ENCODE peak calls at places on chromosomes 12 and 14, in five cellular contexts. One of them, this sample, is unnamed.

GRCh38 chr14:67151082-67151666 is 38.1 kb upstream of the GARIN2 start:
- DNase-seq in SK-N-SH: no peak
- DNase-seq in GM23248: peak
- DNase-seq in HCT116: no peak
- DNase-seq in DND-41: no peak
- DNase-seq in this sample: peak

GRCh38 chr12:91964501-91964900 is 181.1 kb downstream of the BTG1 start:
- DNase-seq in SK-N-SH: no peak
- DNase-seq in GM23248: no peak
- DNase-seq in HCT116: no peak
- DNase-seq in DND-41: no peak
- DNase-seq in this sample: no peak

GRCh38 chr14:105919458-105920150 is 393.2 kb downstream of the TMEM121 start:
- DNase-seq in SK-N-SH: no peak
- DNase-seq in GM23248: no peak
- DNase-seq in HCT116: no peak
- DNase-seq in DND-41: no peak
- DNase-seq in this sample: no peak

GRCh38 chr12:92210062-92210461 is 64.4 kb upstream of the BTG1 start:
- DNase-seq in SK-N-SH: no peak
- DNase-seq in GM23248: no peak
- DNase-seq in HCT116: no peak
- DNase-seq in DND-41: peak
- DNase-seq in this sample: no peak

GRCh38 chr12:75856228-75856627 is 175.3 kb downstream of the PHLDA1 start:
- DNase-seq in SK-N-SH: no peak
- DNase-seq in GM23248: no peak
- DNase-seq in HCT116: no peak
- DNase-seq in DND-41: no peak
- DNase-seq in this sample: no peak

GRCh38 chr14:70171719-70172118 is 17.0 kb downstream of the SLC8A3 start:
- DNase-seq in SK-N-SH: no peak
- DNase-seq in GM23248: no peak
- DNase-seq in HCT116: no peak
- DNase-seq in DND-41: no peak
- DNase-seq in this sample: no peak

GRCh38 chr14:100830681-100831080 is 4.8 kb downstream of the MEG3 start:
- DNase-seq in SK-N-SH: no peak
- DNase-seq in GM23248: no peak
- DNase-seq in HCT116: no peak
- DNase-seq in DND-41: no peak
- DNase-seq in this sample: no peak

GRCh38 chr14:24982472-24983155 is 67.3 kb downstream of the STXBP6 start:
- DNase-seq in SK-N-SH: no peak
- DNase-seq in GM23248: peak
- DNase-seq in HCT116: no peak
- DNase-seq in DND-41: no peak
- DNase-seq in this sample: peak

GRCh38 chr14:88321692-88322504 is 1.2 kb downstream of the KCNK10 start:
- DNase-seq in SK-N-SH: no peak
- DNase-seq in GM23248: no peak
- DNase-seq in HCT116: no peak
- DNase-seq in DND-41: no peak
- DNase-seq in this sample: no peak

GRCh38 chr12:176321-177181 is 37.4 kb downstream of the SLC6A12 start:
- DNase-seq in SK-N-SH: peak
- DNase-seq in GM23248: peak
- DNase-seq in HCT116: no peak
- DNase-seq in DND-41: no peak
- DNase-seq in this sample: peak

GRCh38 chr12:70796989-70797388 is 123.5 kb downstream of the PTPRR start:
- DNase-seq in SK-N-SH: no peak
- DNase-seq in GM23248: peak
- DNase-seq in HCT116: no peak
- DNase-seq in DND-41: no peak
- DNase-seq in this sample: no peak

GRCh38 chr14:95313707-95314106 is 6.0 kb downstream of the CLMN start:
- DNase-seq in SK-N-SH: no peak
- DNase-seq in GM23248: peak
- DNase-seq in HCT116: no peak
- DNase-seq in DND-41: no peak
- DNase-seq in this sample: peak

GRCh38 chr14:94458558-94459200 is 6.1 kb upstream of the SERPINA11 start:
- DNase-seq in SK-N-SH: no peak
- DNase-seq in GM23248: peak
- DNase-seq in HCT116: no peak
- DNase-seq in DND-41: no peak
- DNase-seq in this sample: no peak

GRCh38 chr14:23483216-23483854 is 13.8 kb downstream of the NGDN start:
- DNase-seq in SK-N-SH: peak
- DNase-seq in GM23248: peak
- DNase-seq in HCT116: no peak
- DNase-seq in DND-41: peak
- DNase-seq in this sample: peak

GRCh38 chr12:20368653-20369163 is 371 bp downstream of the PDE3A start:
- DNase-seq in SK-N-SH: peak
- DNase-seq in GM23248: peak
- DNase-seq in HCT116: no peak
- DNase-seq in DND-41: no peak
- DNase-seq in this sample: peak

GRCh38 chr12:127063339-127064090 is 1203.5 kb upstream of the TMEM132C start:
- DNase-seq in SK-N-SH: no peak
- DNase-seq in GM23248: no peak
- DNase-seq in HCT116: no peak
- DNase-seq in DND-41: no peak
- DNase-seq in this sample: no peak

GRCh38 chr12:123950476-123951169 is 22.0 kb downstream of the CCDC92 start:
- DNase-seq in SK-N-SH: no peak
- DNase-seq in GM23248: no peak
- DNase-seq in HCT116: no peak
- DNase-seq in DND-41: no peak
- DNase-seq in this sample: no peak

GRCh38 chr12:96230646-96231045 is 36.5 kb downstream of the ELK3 start:
- DNase-seq in SK-N-SH: no peak
- DNase-seq in GM23248: no peak
- DNase-seq in HCT116: no peak
- DNase-seq in DND-41: no peak
- DNase-seq in this sample: no peak

GRCh38 chr14:24329736-24330135 is 5.1 kb downstream of the ADCY4 start:
- DNase-seq in SK-N-SH: no peak
- DNase-seq in GM23248: peak
- DNase-seq in HCT116: no peak
- DNase-seq in DND-41: no peak
- DNase-seq in this sample: no peak

GRCh38 chr14:51018521-51018920 is 74.2 kb upstream of the PYGL start:
- DNase-seq in SK-N-SH: no peak
- DNase-seq in GM23248: peak
- DNase-seq in HCT116: no peak
- DNase-seq in DND-41: no peak
- DNase-seq in this sample: peak

GRCh38 chr12:71157601-71158233 is at the start of gene TSPAN8:
- DNase-seq in SK-N-SH: no peak
- DNase-seq in GM23248: no peak
- DNase-seq in HCT116: no peak
- DNase-seq in DND-41: no peak
- DNase-seq in this sample: no peak

GRCh38 chr14:39626589-39627576 is 194.7 kb upstream of the FBXO33 start:
- DNase-seq in SK-N-SH: no peak
- DNase-seq in GM23248: no peak
- DNase-seq in HCT116: no peak
- DNase-seq in DND-41: no peak
- DNase-seq in this sample: no peak

GRCh38 chr12:78698747-78699146 is 165.8 kb upstream of the SYT1 start:
- DNase-seq in SK-N-SH: no peak
- DNase-seq in GM23248: peak
- DNase-seq in HCT116: no peak
- DNase-seq in DND-41: no peak
- DNase-seq in this sample: peak

GRCh38 chr12:15644700-15645099 is 144.5 kb downstream of the EPS8 start:
- DNase-seq in SK-N-SH: no peak
- DNase-seq in GM23248: peak
- DNase-seq in HCT116: no peak
- DNase-seq in DND-41: no peak
- DNase-seq in this sample: peak

DNA sequence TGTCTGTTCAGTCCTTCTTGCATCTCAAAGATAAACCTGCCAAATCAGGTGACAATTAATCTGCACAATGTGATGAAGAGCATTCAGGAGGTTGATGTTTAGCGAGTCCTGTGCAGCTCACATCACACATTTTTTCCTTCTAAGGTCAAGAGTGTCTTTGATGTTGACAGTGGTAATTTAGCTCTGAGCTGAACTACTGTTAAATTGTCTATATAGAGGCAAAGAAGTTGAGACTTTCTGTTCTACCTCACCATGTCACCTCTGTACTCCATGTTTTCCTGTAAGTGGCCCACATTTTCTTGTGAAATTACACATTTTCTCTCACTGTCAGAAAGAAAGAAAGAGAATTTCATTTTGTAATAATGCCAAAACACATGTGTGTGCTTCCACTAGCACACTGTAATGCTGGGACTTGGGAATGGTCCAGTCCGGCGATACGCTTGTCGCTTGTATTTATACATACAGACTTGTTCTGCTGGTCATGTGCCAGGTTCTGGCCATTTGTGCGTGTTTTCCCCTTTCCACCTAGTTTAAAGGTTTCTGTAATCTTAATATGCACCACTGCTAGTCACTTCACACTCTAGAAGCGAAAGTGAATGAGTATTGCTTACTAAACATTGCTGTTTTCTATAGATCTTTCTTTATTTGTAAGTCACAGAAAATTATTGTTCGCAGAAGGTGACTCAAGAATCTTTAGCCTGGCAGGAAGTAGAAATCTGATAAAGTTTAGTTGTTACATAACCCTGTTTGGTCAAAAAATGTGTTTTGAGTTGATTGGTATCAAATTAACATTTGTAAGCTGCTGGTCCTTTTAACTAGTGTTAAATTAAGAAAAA is 328.9 kb downstream of the TMTC2 start:
- DNase-seq in SK-N-SH: no peak
- DNase-seq in GM23248: peak
- DNase-seq in HCT116: peak
- DNase-seq in DND-41: no peak
- DNase-seq in this sample: peak
- H3K9ac ChIP-seq in SK-N-SH: no peak
- H3K9ac ChIP-seq in GM23248: peak
- H3K9ac ChIP-seq in HCT116: no peak
- H3K9ac ChIP-seq in DND-41: no peak
- H3K9ac ChIP-seq in this sample: no peak

GRCh38 chr12:12792421-12792820 is 7.0 kb downstream of the APOLD1 start:
- DNase-seq in SK-N-SH: peak
- DNase-seq in GM23248: no peak
- DNase-seq in HCT116: no peak
- DNase-seq in DND-41: no peak
- DNase-seq in this sample: no peak

GRCh38 chr12:12796928-12797788 is 11.7 kb downstream of the APOLD1 start:
- DNase-seq in SK-N-SH: no peak
- DNase-seq in GM23248: no peak
- DNase-seq in HCT116: no peak
- DNase-seq in DND-41: no peak
- DNase-seq in this sample: no peak

GRCh38 chr12:12796171-12796570 is 10.7 kb downstream of the APOLD1 start:
- DNase-seq in SK-N-SH: no peak
- DNase-seq in GM23248: no peak
- DNase-seq in HCT116: no peak
- DNase-seq in DND-41: no peak
- DNase-seq in this sample: no peak

GRCh38 chr12:12791756-12792346 is 6.4 kb downstream of the APOLD1 start:
- DNase-seq in SK-N-SH: peak
- DNase-seq in GM23248: peak
- DNase-seq in HCT116: no peak
- DNase-seq in DND-41: no peak
- DNase-seq in this sample: no peak

GRCh38 chr12:12794686-12795085 is 9.2 kb downstream of the APOLD1 start:
- DNase-seq in SK-N-SH: no peak
- DNase-seq in GM23248: no peak
- DNase-seq in HCT116: no peak
- DNase-seq in DND-41: no peak
- DNase-seq in this sample: no peak
- H3K4me2 ChIP-seq in SK-N-SH: no peak
- H3K4me2 ChIP-seq in GM23248: no peak
- H3K4me2 ChIP-seq in HCT116: no peak
- H3K4me2 ChIP-seq in DND-41: no peak
- H3K4me2 ChIP-seq in this sample: no peak

GRCh38 chr12:106138646-106139421 is at the start of gene NUAK1:
- DNase-seq in SK-N-SH: peak
- DNase-seq in GM23248: peak
- DNase-seq in HCT116: no peak
- DNase-seq in DND-41: no peak
- DNase-seq in this sample: peak

GRCh38 chr12:106141003-106141402 is 2.2 kb upstream of the NUAK1 start:
- DNase-seq in SK-N-SH: no peak
- DNase-seq in GM23248: no peak
- DNase-seq in HCT116: no peak
- DNase-seq in DND-41: no peak
- DNase-seq in this sample: no peak

GRCh38 chr12:106138279-106138645 is 492 bp downstream of the NUAK1 start:
- DNase-seq in SK-N-SH: no peak
- DNase-seq in GM23248: peak
- DNase-seq in HCT116: no peak
- DNase-seq in DND-41: no peak
- DNase-seq in this sample: no peak

GRCh38 chr12:106140223-106140986 is 1.7 kb upstream of the NUAK1 start:
- DNase-seq in SK-N-SH: no peak
- DNase-seq in GM23248: no peak
- DNase-seq in HCT116: no peak
- DNase-seq in DND-41: no peak
- DNase-seq in this sample: no peak

DNA sequence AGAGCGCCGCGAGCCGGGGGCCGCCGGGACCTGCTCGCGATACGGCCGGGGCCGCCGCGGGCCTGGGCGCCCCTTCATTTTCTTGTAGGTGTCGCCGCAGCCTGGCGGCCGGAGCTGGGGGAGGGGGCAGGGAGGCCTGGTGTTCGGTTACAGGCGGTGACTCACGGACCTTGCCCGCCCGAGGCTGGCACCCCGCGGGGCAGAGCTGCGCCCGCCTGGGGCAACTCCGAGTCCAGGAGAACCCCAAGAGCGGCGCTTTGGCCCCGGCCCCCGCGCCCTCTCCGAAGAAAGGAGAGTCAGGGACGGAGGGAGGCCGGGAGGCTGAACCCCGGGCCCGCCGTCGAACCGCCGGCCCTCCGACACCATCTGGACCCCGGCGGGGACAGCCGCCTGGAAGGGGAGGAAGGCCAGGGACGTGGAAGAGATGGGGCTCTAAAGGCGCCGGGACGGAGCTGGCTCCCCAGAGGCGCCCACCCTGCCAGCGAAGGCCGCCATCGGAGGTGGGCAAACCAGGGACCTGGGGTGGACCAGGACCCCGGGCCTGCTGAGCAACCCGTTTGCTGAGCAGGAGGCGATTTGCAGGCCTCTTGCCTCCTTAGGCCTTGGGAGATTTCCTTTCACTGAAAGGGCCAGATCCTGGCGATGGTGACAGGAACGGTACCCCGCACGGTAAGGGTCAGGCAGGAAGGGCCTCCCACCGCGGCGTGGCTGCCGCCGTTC is 828 bp upstream of the NUAK1 start:
- DNase-seq in SK-N-SH: no peak
- DNase-seq in GM23248: peak
- DNase-seq in HCT116: peak
- DNase-seq in DND-41: no peak
- DNase-seq in this sample: peak
- H3K9ac ChIP-seq in SK-N-SH: peak
- H3K9ac ChIP-seq in GM23248: peak
- H3K9ac ChIP-seq in HCT116: peak
- H3K9ac ChIP-seq in DND-41: no peak
- H3K9ac ChIP-seq in this sample: peak

GRCh38 chr14:75310295-75311059 is 31.8 kb downstream of the FOS start:
- DNase-seq in SK-N-SH: peak
- DNase-seq in GM23248: peak
- DNase-seq in HCT116: no peak
- DNase-seq in DND-41: no peak
- DNase-seq in this sample: peak
- H3K4me2 ChIP-seq in SK-N-SH: peak
- H3K4me2 ChIP-seq in GM23248: peak
- H3K4me2 ChIP-seq in HCT116: no peak
- H3K4me2 ChIP-seq in DND-41: no peak
- H3K4me2 ChIP-seq in this sample: peak